ENCODE peak calls at places on chromosome 9, in four cellular contexts. One of them, this sample, is unnamed.

GRCh38 chr9:105067895-105068580 is 140.1 kb upstream of the ABCA1 start:
- DNase-seq in ACHN: peak
- DNase-seq in WERI-Rb-1: no peak
- DNase-seq in activated CD8-positive, alpha-beta memory T cell treated with anti-CD3 and anti-CD28 coated beads for 4 hours: no peak
- DNase-seq in this sample: peak

GRCh38 chr9:33697171-33697570 is 98.2 kb upstream of the PRSS3 start:
- DNase-seq in ACHN: no peak
- DNase-seq in activated CD8-positive, alpha-beta memory T cell treated with anti-CD3 and anti-CD28 coated beads for 4 hours: no peak
- DNase-seq in WERI-Rb-1: no peak
- DNase-seq in this sample: no peak

GRCh38 chr9:19748278-19749126 is 40.3 kb downstream of the SLC24A2 start:
- DNase-seq in ACHN: peak
- DNase-seq in activated CD8-positive, alpha-beta memory T cell treated with anti-CD3 and anti-CD28 coated beads for 4 hours: no peak
- DNase-seq in WERI-Rb-1: no peak
- DNase-seq in this sample: no peak

GRCh38 chr9:112170968-112171367 is 4.1 kb downstream of the SUSD1 start:
- DNase-seq in WERI-Rb-1: no peak
- DNase-seq in activated CD8-positive, alpha-beta memory T cell treated with anti-CD3 and anti-CD28 coated beads for 4 hours: no peak
- DNase-seq in ACHN: no peak
- DNase-seq in this sample: no peak

GRCh38 chr9:121322037-121322736 is 47.9 kb downstream of the STOM start:
- DNase-seq in ACHN: peak
- DNase-seq in activated CD8-positive, alpha-beta memory T cell treated with anti-CD3 and anti-CD28 coated beads for 4 hours: no peak
- DNase-seq in WERI-Rb-1: no peak
- DNase-seq in this sample: peak

GRCh38 chr9:124776952-124777645 is at the start of gene OLFML2A:
- DNase-seq in WERI-Rb-1: peak
- DNase-seq in activated CD8-positive, alpha-beta memory T cell treated with anti-CD3 and anti-CD28 coated beads for 4 hours: no peak
- DNase-seq in ACHN: peak
- DNase-seq in this sample: no peak

GRCh38 chr9:14616188-14616982 is 76.8 kb downstream of the ZDHHC21 start:
- DNase-seq in WERI-Rb-1: no peak
- DNase-seq in ACHN: peak
- DNase-seq in activated CD8-positive, alpha-beta memory T cell treated with anti-CD3 and anti-CD28 coated beads for 4 hours: no peak
- DNase-seq in this sample: peak

GRCh38 chr9:133971121-133971951 is 20.8 kb downstream of the VAV2 start:
- DNase-seq in activated CD8-positive, alpha-beta memory T cell treated with anti-CD3 and anti-CD28 coated beads for 4 hours: no peak
- DNase-seq in WERI-Rb-1: no peak
- DNase-seq in ACHN: no peak
- DNase-seq in this sample: no peak

GRCh38 chr9:132108728-132109127 is 29.1 kb upstream of the MED27 start:
- DNase-seq in activated CD8-positive, alpha-beta memory T cell treated with anti-CD3 and anti-CD28 coated beads for 4 hours: no peak
- DNase-seq in WERI-Rb-1: no peak
- DNase-seq in ACHN: no peak
- DNase-seq in this sample: peak

GRCh38 chr9:130556396-130557076 is 22.8 kb upstream of the FUBP3 start:
- DNase-seq in activated CD8-positive, alpha-beta memory T cell treated with anti-CD3 and anti-CD28 coated beads for 4 hours: no peak
- DNase-seq in ACHN: no peak
- DNase-seq in WERI-Rb-1: peak
- DNase-seq in this sample: no peak

GRCh38 chr9:97510797-97511761 is 9.6 kb downstream of the TMOD1 start:
- DNase-seq in WERI-Rb-1: no peak
- DNase-seq in ACHN: peak
- DNase-seq in activated CD8-positive, alpha-beta memory T cell treated with anti-CD3 and anti-CD28 coated beads for 4 hours: no peak
- DNase-seq in this sample: peak

GRCh38 chr9:136225748-136226679 is 19.6 kb downstream of the QSOX2 start:
- DNase-seq in WERI-Rb-1: peak
- DNase-seq in activated CD8-positive, alpha-beta memory T cell treated with anti-CD3 and anti-CD28 coated beads for 4 hours: no peak
- DNase-seq in ACHN: peak
- DNase-seq in this sample: peak

GRCh38 chr9:93865245-93865644 is 89.9 kb downstream of the BARX1 start:
- DNase-seq in activated CD8-positive, alpha-beta memory T cell treated with anti-CD3 and anti-CD28 coated beads for 4 hours: no peak
- DNase-seq in WERI-Rb-1: no peak
- DNase-seq in ACHN: no peak
- DNase-seq in this sample: no peak

GRCh38 chr9:131601683-131602181 is 56.4 kb downstream of the PRRT1B start:
- DNase-seq in activated CD8-positive, alpha-beta memory T cell treated with anti-CD3 and anti-CD28 coated beads for 4 hours: no peak
- DNase-seq in WERI-Rb-1: no peak
- DNase-seq in ACHN: no peak
- DNase-seq in this sample: no peak

GRCh38 chr9:84031534-84031933 is 50.9 kb downstream of the RMI1 start:
- DNase-seq in WERI-Rb-1: no peak
- DNase-seq in ACHN: no peak
- DNase-seq in activated CD8-positive, alpha-beta memory T cell treated with anti-CD3 and anti-CD28 coated beads for 4 hours: no peak
- DNase-seq in this sample: no peak

GRCh38 chr9:120916573-120916972 is 10.0 kb downstream of the TRAF1 start:
- DNase-seq in WERI-Rb-1: peak
- DNase-seq in activated CD8-positive, alpha-beta memory T cell treated with anti-CD3 and anti-CD28 coated beads for 4 hours: no peak
- DNase-seq in ACHN: no peak
- DNase-seq in this sample: no peak

GRCh38 chr9:132591244-132591643 is 8.8 kb downstream of the BARHL1 start:
- DNase-seq in WERI-Rb-1: no peak
- DNase-seq in ACHN: no peak
- DNase-seq in activated CD8-positive, alpha-beta memory T cell treated with anti-CD3 and anti-CD28 coated beads for 4 hours: no peak
- DNase-seq in this sample: no peak

GRCh38 chr9:68585034-68585761 is 44.5 kb upstream of the TMEM252 start:
- DNase-seq in activated CD8-positive, alpha-beta memory T cell treated with anti-CD3 and anti-CD28 coated beads for 4 hours: no peak
- DNase-seq in ACHN: no peak
- DNase-seq in WERI-Rb-1: no peak
- DNase-seq in this sample: no peak

GRCh38 chr9:24931894-24932293 is 386.2 kb upstream of the IZUMO3 start:
- DNase-seq in ACHN: no peak
- DNase-seq in activated CD8-positive, alpha-beta memory T cell treated with anti-CD3 and anti-CD28 coated beads for 4 hours: no peak
- DNase-seq in WERI-Rb-1: no peak
- DNase-seq in this sample: no peak

GRCh38 chr9:93910598-93910997 is 44.6 kb downstream of the BARX1 start:
- DNase-seq in WERI-Rb-1: no peak
- DNase-seq in activated CD8-positive, alpha-beta memory T cell treated with anti-CD3 and anti-CD28 coated beads for 4 hours: no peak
- DNase-seq in ACHN: no peak
- DNase-seq in this sample: no peak

GRCh38 chr9:5976668-5977397 is 38.6 kb downstream of the RANBP6 start:
- DNase-seq in activated CD8-positive, alpha-beta memory T cell treated with anti-CD3 and anti-CD28 coated beads for 4 hours: no peak
- DNase-seq in ACHN: peak
- DNase-seq in WERI-Rb-1: no peak
- DNase-seq in this sample: no peak

GRCh38 chr9:71830131-71830530 is 61.8 kb upstream of the CEMIP2 start:
- DNase-seq in activated CD8-positive, alpha-beta memory T cell treated with anti-CD3 and anti-CD28 coated beads for 4 hours: no peak
- DNase-seq in ACHN: no peak
- DNase-seq in WERI-Rb-1: no peak
- DNase-seq in this sample: no peak

GRCh38 chr9:113274474-113275146 is 762 bp downstream of the CDC26 start:
- DNase-seq in WERI-Rb-1: peak
- DNase-seq in activated CD8-positive, alpha-beta memory T cell treated with anti-CD3 and anti-CD28 coated beads for 4 hours: no peak
- DNase-seq in ACHN: peak
- DNase-seq in this sample: peak

GRCh38 chr9:81557452-81557956 is 131.8 kb downstream of the TLE1 start:
- DNase-seq in ACHN: no peak
- DNase-seq in WERI-Rb-1: no peak
- DNase-seq in activated CD8-positive, alpha-beta memory T cell treated with anti-CD3 and anti-CD28 coated beads for 4 hours: no peak
- DNase-seq in this sample: peak

GRCh38 chr9:12993432-12993831 is 218.6 kb downstream of the LURAP1L start:
- DNase-seq in activated CD8-positive, alpha-beta memory T cell treated with anti-CD3 and anti-CD28 coated beads for 4 hours: no peak
- DNase-seq in WERI-Rb-1: no peak
- DNase-seq in ACHN: no peak
- DNase-seq in this sample: no peak

GRCh38 chr9:132042324-132042723 is 37.3 kb downstream of the MED27 start:
- DNase-seq in WERI-Rb-1: no peak
- DNase-seq in activated CD8-positive, alpha-beta memory T cell treated with anti-CD3 and anti-CD28 coated beads for 4 hours: no peak
- DNase-seq in ACHN: peak
- DNase-seq in this sample: peak

GRCh38 chr9:120716483-120716882 is 2.2 kb upstream of the MEGF9 start:
- DNase-seq in activated CD8-positive, alpha-beta memory T cell treated with anti-CD3 and anti-CD28 coated beads for 4 hours: no peak
- DNase-seq in WERI-Rb-1: no peak
- DNase-seq in ACHN: no peak
- DNase-seq in this sample: no peak

GRCh38 chr9:104831681-104832080 is 67.8 kb downstream of the NIPSNAP3B start:
- DNase-seq in ACHN: no peak
- DNase-seq in activated CD8-positive, alpha-beta memory T cell treated with anti-CD3 and anti-CD28 coated beads for 4 hours: no peak
- DNase-seq in WERI-Rb-1: no peak
- DNase-seq in this sample: peak

GRCh38 chr9:122265265-122265900 is 701 bp downstream of the MRRF start:
- DNase-seq in WERI-Rb-1: no peak
- DNase-seq in ACHN: peak
- DNase-seq in activated CD8-positive, alpha-beta memory T cell treated with anti-CD3 and anti-CD28 coated beads for 4 hours: no peak
- DNase-seq in this sample: no peak

GRCh38 chr9:129341197-129341990 is 163.3 kb upstream of the IER5L start:
- DNase-seq in ACHN: no peak
- DNase-seq in WERI-Rb-1: no peak
- DNase-seq in activated CD8-positive, alpha-beta memory T cell treated with anti-CD3 and anti-CD28 coated beads for 4 hours: no peak
- DNase-seq in this sample: no peak

GRCh38 chr9:105332471-105332870 is 88.0 kb downstream of the SLC44A1 start:
- DNase-seq in WERI-Rb-1: no peak
- DNase-seq in ACHN: no peak
- DNase-seq in activated CD8-positive, alpha-beta memory T cell treated with anti-CD3 and anti-CD28 coated beads for 4 hours: no peak
- DNase-seq in this sample: peak

GRCh38 chr9:80842976-80843506 is 846.3 kb downstream of the TLE1 start:
- DNase-seq in WERI-Rb-1: no peak
- DNase-seq in ACHN: no peak
- DNase-seq in activated CD8-positive, alpha-beta memory T cell treated with anti-CD3 and anti-CD28 coated beads for 4 hours: no peak
- DNase-seq in this sample: no peak

GRCh38 chr9:23563497-23563896 is 262.5 kb downstream of the ELAVL2 start:
- DNase-seq in WERI-Rb-1: no peak
- DNase-seq in ACHN: no peak
- DNase-seq in activated CD8-positive, alpha-beta memory T cell treated with anti-CD3 and anti-CD28 coated beads for 4 hours: no peak
- DNase-seq in this sample: peak

This sample was measured in astrocyte.